ENCODE peak calls at places on chromosome 13, in five cellular contexts. C is Panc1, U is HCT116, H is GM12892, F is sigmoid colon. L is an unnamed sample.

GRCh38 chr13:76936736-76937135 is 11.6 kb upstream of the ACOD1 start:
- DNase-seq in F (no peak), C (no peak), H (no peak), U (no peak), L (no peak)

GRCh38 chr13:72850959-72851677 is 69.2 kb downstream of the PIBF1 start:
- DNase-seq in C (no peak), H (no peak), U (no peak), F (peak), L (no peak)

GRCh38 chr13:43227721-43228120 is 204.3 kb downstream of the DNAJC15 start:
- DNase-seq in F (no peak), H (no peak), U (no peak), C (no peak), L (no peak)

GRCh38 chr13:49580980-49581680 is 4.2 kb downstream of the RCBTB1 start:
- DNase-seq in C (no peak), F (no peak), H (no peak), U (no peak), L (no peak)

GRCh38 chr13:69077267-69077666 is 1030.4 kb upstream of the ATXN8OS start:
- DNase-seq in H (no peak), F (no peak), U (no peak), C (no peak), L (no peak)

GRCh38 chr13:101706651-101707050 is 254.2 kb downstream of the ITGBL1 start:
- DNase-seq in H (no peak), U (no peak), C (no peak), F (no peak), L (peak)

GRCh38 chr13:47545630-47546029 is 455.4 kb downstream of the SUCLA2 start:
- DNase-seq in F (no peak), U (no peak), H (no peak), C (no peak), L (no peak)

GRCh38 chr13:73975767-73976166 is 158.4 kb downstream of the KLF12 start:
- DNase-seq in H (no peak), C (no peak), F (no peak), U (no peak), L (no peak)

GRCh38 chr13:97425570-97425969 is 8.4 kb upstream of the RAP2A start:
- DNase-seq in H (no peak), U (no peak), C (no peak), F (no peak), L (no peak)

GRCh38 chr13:46804391-46804815 is 7.4 kb upstream of the ESD start:
- DNase-seq in C (peak), F (no peak), H (no peak), U (peak), L (no peak)

GRCh38 chr13:48567521-48568331 is 34.8 kb upstream of the RCBTB2 start:
- DNase-seq in C (no peak), F (no peak), U (no peak), H (no peak), L (no peak)

GRCh38 chr13:84136582-84136981 is 254.3 kb upstream of the SLITRK1 start:
- DNase-seq in C (no peak), H (no peak), F (no peak), U (no peak), L (no peak)

GRCh38 chr13:51729853-51730553 is 74.0 kb downstream of the DHRS12 start:
- DNase-seq in H (no peak), C (no peak), U (no peak), F (peak), L (peak)

GRCh38 chr13:113929628-113930615 is 44.0 kb downstream of the C13orf46 start:
- DNase-seq in U (no peak), H (no peak), C (no peak), F (peak), L (no peak)

GRCh38 chr13:21683034-21683733 is 12.3 kb downstream of the FGF9 start:
- DNase-seq in H (no peak), U (no peak), F (no peak), C (no peak), L (no peak)

GRCh38 chr13:85632526-85633215 is 166.5 kb downstream of the SLITRK6 start:
- DNase-seq in C (no peak), H (no peak), U (no peak), F (no peak), L (no peak)

GRCh38 chr13:112960671-112961070 is 8.3 kb upstream of the MCF2L start:
- DNase-seq in F (no peak), C (no peak), U (no peak), H (no peak), L (no peak)

GRCh38 chr13:74134777-74135305 is 637 bp upstream of the KLF12 start:
- DNase-seq in H (peak), U (no peak), C (no peak), F (peak), L (peak)

GRCh38 chr13:99782669-99783068 is 188.9 kb downstream of the ZIC5 start:
- DNase-seq in U (no peak), C (no peak), F (no peak), H (no peak), L (no peak)

GRCh38 chr13:27182844-27183497 is 11.4 kb upstream of the USP12 start:
- DNase-seq in C (peak), F (peak), U (peak), H (no peak), L (no peak)

GRCh38 chr13:95256086-95256485 is 45.2 kb downstream of the ABCC4 start:
- DNase-seq in F (no peak), U (peak), H (no peak), C (peak), L (no peak)

GRCh38 chr13:27135023-27135422 is 36.6 kb downstream of the USP12 start:
- DNase-seq in H (no peak), C (no peak), F (no peak), U (no peak), L (no peak)

GRCh38 chr13:97369269-97369893 is 64.6 kb upstream of the RAP2A start:
- DNase-seq in U (no peak), C (no peak), H (no peak), F (no peak), L (no peak)

GRCh38 chr13:86758116-86758515 is 913.1 kb upstream of the SLITRK5 start:
- DNase-seq in C (no peak), U (no peak), H (no peak), F (no peak), L (no peak)

GRCh38 chr13:25977671-25978070 is 74.1 kb downstream of the SHISA2 start:
- DNase-seq in C (no peak), H (no peak), F (no peak), U (no peak), L (no peak)

GRCh38 chr13:110616103-110617101 is 1.1 kb downstream of the NAXD start:
- DNase-seq in H (peak), C (no peak), U (peak), F (no peak), L (peak)

GRCh38 chr13:101283782-101284181 is 132.5 kb downstream of the NALCN start:
- DNase-seq in H (no peak), C (no peak), F (no peak), U (no peak), L (no peak)

GRCh38 chr13:102868366-102868936 is 22.6 kb downstream of the ERCC5 start:
- DNase-seq in C (no peak), H (no peak), F (no peak), U (no peak), L (no peak)

GRCh38 chr13:33525759-33526158 is 240.2 kb upstream of the STARD13 start:
- DNase-seq in U (no peak), F (no peak), C (no peak), H (no peak), L (no peak)

GRCh38 chr13:87057807-87058520 is 613.2 kb upstream of the SLITRK5 start:
- DNase-seq in F (no peak), U (no peak), C (no peak), H (no peak), L (no peak)

GRCh38 chr13:46010148-46010547 is 42.4 kb downstream of the ZC3H13 start:
- DNase-seq in U (no peak), C (no peak), H (no peak), F (no peak), L (no peak)

GRCh38 chr13:73514208-73514607 is 455.4 kb downstream of the KLF5 start:
- DNase-seq in C (no peak), U (no peak), H (no peak), F (no peak), L (no peak)

GRCh38 chr13:50713849-50714248 is 129.6 kb downstream of the DLEU7 start:
- DNase-seq in F (no peak), U (no peak), C (no peak), H (peak), L (peak)

GRCh38 chr13:79541426-79542049 is 60.6 kb downstream of the NDFIP2 start:
- DNase-seq in U (peak), H (no peak), C (peak), F (no peak), L (no peak)

GRCh38 chr13:33578786-33579185 is 239.2 kb upstream of the RFC3 start:
- DNase-seq in F (no peak), U (no peak), C (no peak), H (no peak), L (no peak)

GRCh38 chr13:73365240-73365639 is 306.4 kb downstream of the KLF5 start:
- DNase-seq in U (no peak), C (no peak), F (no peak), H (no peak), L (no peak)

GRCh38 chr13:51380269-51380668 is 40.8 kb downstream of the SERPINE3 start:
- DNase-seq in U (no peak), H (no peak), F (no peak), C (no peak), L (no peak)

DNA sequence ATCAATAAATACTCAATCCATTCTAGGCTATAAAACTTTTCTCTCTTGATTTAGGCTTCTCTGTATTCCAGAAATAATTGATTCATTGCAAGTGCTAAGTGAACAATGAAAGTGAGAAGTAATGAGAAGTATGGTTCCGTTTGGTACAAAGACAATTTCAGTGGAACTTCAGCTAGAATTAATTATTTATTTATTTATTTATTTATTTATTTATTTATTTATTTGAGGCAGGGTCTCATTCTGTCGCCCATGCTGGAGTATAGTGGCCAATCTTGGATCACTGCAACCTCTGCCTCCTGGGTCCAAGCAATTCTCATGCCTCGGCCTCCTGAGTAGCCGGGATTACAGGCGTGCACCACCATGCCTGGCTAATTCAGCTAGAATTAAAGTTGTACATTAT is 262.1 kb downstream of the B3GLCT start:
- DNase-seq in H (no peak), U (no peak), C (no peak), F (no peak), L (no peak)
- TF ChIP-seq POLR2AphosphoS5 in H (no peak), U (no peak), C (no peak), F (no peak), L (no peak)

DNA sequence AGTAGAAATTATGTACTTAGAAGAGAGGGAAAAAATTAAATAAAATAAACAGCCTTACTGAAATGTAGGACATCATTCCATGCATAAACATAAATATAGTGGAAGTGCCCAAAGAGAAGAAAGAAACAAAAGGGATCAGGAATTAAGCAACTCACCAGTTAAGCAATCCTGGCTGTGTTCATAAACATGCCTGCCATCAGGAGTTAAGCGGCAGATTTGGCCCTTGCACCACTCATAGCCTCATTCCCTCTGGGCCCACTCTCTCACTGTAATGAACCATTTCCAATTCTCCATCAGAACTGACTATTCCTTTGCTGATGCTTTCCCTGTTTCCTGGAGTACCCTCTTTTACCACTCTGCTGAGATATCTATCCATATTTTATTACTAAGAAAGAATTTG is 281.4 kb downstream of the LHFPL6 start:
- DNase-seq in F (peak), C (no peak), U (no peak), H (no peak), L (no peak)
- TF ChIP-seq POLR2AphosphoS5 in F (peak), C (no peak), U (no peak), H (no peak), L (no peak)

DNA sequence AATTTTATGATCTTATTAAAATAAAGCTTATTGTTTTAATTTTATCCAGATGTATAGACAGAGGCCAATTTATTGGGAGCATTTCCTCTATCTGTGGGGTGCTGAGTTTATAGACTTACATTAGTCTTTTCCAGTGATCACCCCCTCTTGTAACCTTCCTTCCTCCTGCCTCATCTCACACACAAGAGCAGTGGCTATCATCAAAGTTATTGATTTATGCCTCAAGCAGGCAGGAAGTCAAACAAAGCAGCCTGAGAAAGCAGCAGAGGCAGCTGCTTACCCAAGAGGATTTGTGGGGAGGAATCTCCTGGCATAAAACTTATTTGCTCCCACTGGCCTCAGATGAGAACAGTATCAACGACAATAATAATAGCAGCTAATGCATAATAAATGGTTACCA is 26.3 kb upstream of the DCLK1 start:
- DNase-seq in U (no peak), C (no peak), H (no peak), F (no peak), L (no peak)
- TF ChIP-seq POLR2AphosphoS5 in U (no peak), C (no peak), H (no peak), F (no peak), L (no peak)

GRCh38 chr13:30877335-30877734 is 28.7 kb upstream of the MEDAG start:
- DNase-seq in C (no peak), F (no peak), H (no peak), U (no peak), L (no peak)
- TF ChIP-seq POLR2AphosphoS5 in C (no peak), F (no peak), H (no peak), U (no peak), L (no peak)

GRCh38 chr13:41827507-41828213 is 133.2 kb downstream of the VWA8 start:
- DNase-seq in H (no peak), F (no peak), U (peak), C (peak), L (no peak)
- TF ChIP-seq POLR2AphosphoS5 in H (no peak), F (peak), U (no peak), C (no peak), L (peak)

L was measured in transverse colon.